ENCODE peak calls at places on chromosomes 13 and 19, in nine cellular contexts. One of them, this sample, is unnamed.

GRCh38 chr19:46493236-46494114 is 2.2 kb downstream of the PNMA8B start:
- DNase-seq in stomach: no peak
- DNase-seq in A549: no peak
- DNase-seq in sigmoid colon: peak; percentile 72
- DNase-seq in K562: peak; percentile 24
- DNase-seq in transverse colon: peak; percentile 21
- DNase-seq in upper lobe of left lung: no peak
- DNase-seq in tibial nerve: no peak
- DNase-seq in H1: peak; percentile 74
- DNase-seq in this sample: peak; percentile 73

GRCh38 chr19:47418595-47419036 is 711 bp downstream of the MEIS3 start:
- DNase-seq in stomach: no peak
- DNase-seq in A549: no peak
- DNase-seq in sigmoid colon: no peak
- DNase-seq in K562: no peak
- DNase-seq in transverse colon: no peak
- DNase-seq in upper lobe of left lung: no peak
- DNase-seq in tibial nerve: no peak
- DNase-seq in H1: peak; percentile 64
- DNase-seq in this sample: no peak

GRCh38 chr19:54011507-54012211 is 20.2 kb downstream of the CACNG6 start:
- DNase-seq in stomach: no peak
- DNase-seq in A549: no peak
- DNase-seq in sigmoid colon: no peak
- DNase-seq in K562: no peak
- DNase-seq in transverse colon: no peak
- DNase-seq in upper lobe of left lung: no peak
- DNase-seq in tibial nerve: no peak
- DNase-seq in H1: peak; percentile 64
- DNase-seq in this sample: no peak

GRCh38 chr19:58476498-58477015 is 405 bp downstream of the ZNF446 start:
- DNase-seq in stomach: no peak
- DNase-seq in A549: no peak
- DNase-seq in sigmoid colon: no peak
- DNase-seq in K562: peak; percentile 59
- DNase-seq in transverse colon: no peak
- DNase-seq in upper lobe of left lung: no peak
- DNase-seq in tibial nerve: no peak
- DNase-seq in H1: no peak
- DNase-seq in this sample: no peak

GRCh38 chr19:48250290-48251025 is 5.3 kb downstream of the CARD8 start:
- DNase-seq in stomach: no peak
- DNase-seq in A549: no peak
- DNase-seq in sigmoid colon: no peak
- DNase-seq in K562: no peak
- DNase-seq in transverse colon: no peak
- DNase-seq in upper lobe of left lung: no peak
- DNase-seq in tibial nerve: no peak
- DNase-seq in H1: no peak
- DNase-seq in this sample: no peak

GRCh38 chr19:7337380-7338194 is 11.2 kb upstream of the ARHGEF18 start:
- DNase-seq in stomach: no peak
- DNase-seq in A549: no peak
- DNase-seq in sigmoid colon: peak; percentile 64
- DNase-seq in K562: no peak
- DNase-seq in transverse colon: peak; percentile 73
- DNase-seq in upper lobe of left lung: peak; percentile 42
- DNase-seq in tibial nerve: peak; percentile 24
- DNase-seq in H1: no peak
- DNase-seq in this sample: no peak

GRCh38 chr13:85543144-85543543 is 256.1 kb downstream of the SLITRK6 start:
- DNase-seq in stomach: no peak
- DNase-seq in A549: no peak
- DNase-seq in sigmoid colon: no peak
- DNase-seq in K562: no peak
- DNase-seq in transverse colon: no peak
- DNase-seq in upper lobe of left lung: no peak
- DNase-seq in tibial nerve: no peak
- DNase-seq in H1: no peak
- DNase-seq in this sample: no peak

GRCh38 chr13:47117268-47117667 is 220.4 kb upstream of the HTR2A start:
- DNase-seq in stomach: no peak
- DNase-seq in A549: no peak
- DNase-seq in sigmoid colon: no peak
- DNase-seq in K562: peak; percentile 7
- DNase-seq in transverse colon: no peak
- DNase-seq in upper lobe of left lung: no peak
- DNase-seq in tibial nerve: no peak
- DNase-seq in H1: no peak
- DNase-seq in this sample: no peak

GRCh38 chr19:53461866-53462265 is 5.7 kb upstream of the ZNF813 start:
- DNase-seq in stomach: no peak
- DNase-seq in A549: no peak
- DNase-seq in sigmoid colon: no peak
- DNase-seq in K562: no peak
- DNase-seq in transverse colon: no peak
- DNase-seq in upper lobe of left lung: no peak
- DNase-seq in tibial nerve: no peak
- DNase-seq in H1: no peak
- DNase-seq in this sample: no peak

GRCh38 chr13:105219636-105220035 is 1315.8 kb downstream of the EFNB2 start:
- DNase-seq in stomach: no peak
- DNase-seq in A549: no peak
- DNase-seq in sigmoid colon: no peak
- DNase-seq in K562: no peak
- DNase-seq in transverse colon: no peak
- DNase-seq in upper lobe of left lung: no peak
- DNase-seq in tibial nerve: no peak
- DNase-seq in H1: no peak
- DNase-seq in this sample: no peak

DNA sequence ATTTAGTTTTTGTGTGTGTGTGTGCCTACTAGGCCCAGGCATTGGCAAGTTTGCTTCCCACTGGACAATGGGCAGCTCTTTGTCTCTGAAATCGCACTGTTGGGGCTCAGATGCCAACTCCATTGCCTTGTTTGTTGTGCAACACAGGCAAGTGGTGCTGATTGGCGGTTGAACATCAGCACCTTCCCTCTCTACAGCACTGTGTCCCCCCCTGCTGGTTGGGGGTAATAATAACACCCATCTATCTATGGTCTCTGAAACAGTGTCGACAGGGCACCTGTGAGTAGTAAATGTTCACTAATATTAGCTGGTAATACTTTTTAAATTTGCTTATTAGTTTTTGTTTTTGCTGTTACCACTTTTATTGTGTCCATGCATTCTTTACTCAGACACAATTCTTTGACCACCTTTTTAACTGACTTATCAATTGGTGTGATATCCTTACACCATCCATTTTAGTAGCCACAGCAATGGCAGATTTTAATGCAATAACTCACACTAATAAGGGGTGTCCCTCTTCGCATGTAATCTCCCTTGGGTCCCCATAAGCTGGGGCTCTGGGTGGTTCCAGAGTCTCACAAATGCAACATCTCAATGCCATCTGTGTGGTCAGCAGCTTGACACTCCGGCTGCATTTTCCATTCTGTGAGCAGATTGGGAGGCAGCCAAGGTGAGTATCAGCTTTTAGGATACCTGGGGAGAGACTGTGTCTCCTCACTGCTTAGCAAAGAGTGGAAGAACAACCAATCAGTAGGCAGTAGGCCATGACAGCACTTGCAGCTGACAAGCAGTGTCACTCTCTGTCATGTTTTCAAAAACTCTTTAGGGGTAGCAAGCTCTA is 47.7 kb upstream of the UQCRFS1 start:
- DNase-seq in stomach: no peak
- DNase-seq in A549: no peak
- DNase-seq in sigmoid colon: no peak
- DNase-seq in K562: peak; percentile 74
- DNase-seq in transverse colon: no peak
- DNase-seq in upper lobe of left lung: no peak
- DNase-seq in tibial nerve: no peak
- DNase-seq in H1: peak; percentile 74
- DNase-seq in this sample: no peak
- TF ChIP-seq CTCF in stomach: no peak
- TF ChIP-seq CTCF in A549: peak; percentile 38
- TF ChIP-seq CTCF in sigmoid colon: no peak
- TF ChIP-seq CTCF in K562: peak; percentile 65
- TF ChIP-seq CTCF in transverse colon: peak; percentile 28
- TF ChIP-seq CTCF in upper lobe of left lung: no peak
- TF ChIP-seq CTCF in tibial nerve: peak; percentile 7
- TF ChIP-seq CTCF in H1: peak; percentile 51
- TF ChIP-seq CTCF in this sample: no peak

GRCh38 chr19:33998739-33999345 is 173.5 kb upstream of the LSM14A start:
- DNase-seq in stomach: no peak
- DNase-seq in A549: peak; percentile 44
- DNase-seq in sigmoid colon: no peak
- DNase-seq in K562: no peak
- DNase-seq in transverse colon: no peak
- DNase-seq in upper lobe of left lung: no peak
- DNase-seq in tibial nerve: no peak
- DNase-seq in H1: no peak
- DNase-seq in this sample: no peak
- TF ChIP-seq EP300 in stomach: no peak
- TF ChIP-seq EP300 in A549: no peak
- TF ChIP-seq EP300 in sigmoid colon: no peak
- TF ChIP-seq EP300 in K562: no peak
- TF ChIP-seq EP300 in transverse colon: no peak
- TF ChIP-seq EP300 in upper lobe of left lung: no peak
- TF ChIP-seq EP300 in tibial nerve: no peak
- TF ChIP-seq EP300 in H1: no peak
- TF ChIP-seq EP300 in this sample: no peak

DNA sequence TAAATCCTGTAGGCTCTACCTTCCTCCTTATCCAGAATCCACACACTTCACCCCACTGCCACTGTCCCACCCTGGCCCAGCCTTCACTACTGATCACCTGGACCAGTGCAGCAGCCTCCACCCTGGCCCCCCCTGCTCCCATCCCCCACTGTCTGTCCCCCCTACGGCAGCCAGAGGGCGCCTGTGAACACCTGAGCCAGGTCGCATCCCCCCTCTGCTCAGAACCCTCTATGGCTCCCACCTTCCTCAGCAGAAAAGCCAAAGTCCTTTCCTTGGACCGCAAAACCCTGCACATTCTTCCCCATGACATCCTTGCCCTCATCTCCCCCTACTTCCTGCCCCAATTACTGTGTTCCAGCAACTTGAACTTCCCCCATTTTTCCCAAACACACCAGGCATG is 20.6 kb downstream of the ELAVL3 start:
- DNase-seq in stomach: no peak
- DNase-seq in A549: no peak
- DNase-seq in sigmoid colon: no peak
- DNase-seq in K562: peak; percentile 63
- DNase-seq in transverse colon: no peak
- DNase-seq in upper lobe of left lung: no peak
- DNase-seq in tibial nerve: no peak
- DNase-seq in H1: no peak
- DNase-seq in this sample: no peak
- TF ChIP-seq CTCF in stomach: no peak
- TF ChIP-seq CTCF in A549: no peak
- TF ChIP-seq CTCF in sigmoid colon: no peak
- TF ChIP-seq CTCF in K562: peak; percentile 63
- TF ChIP-seq CTCF in transverse colon: no peak
- TF ChIP-seq CTCF in upper lobe of left lung: no peak
- TF ChIP-seq CTCF in tibial nerve: no peak
- TF ChIP-seq CTCF in H1: peak; percentile 72
- TF ChIP-seq CTCF in this sample: no peak

DNA sequence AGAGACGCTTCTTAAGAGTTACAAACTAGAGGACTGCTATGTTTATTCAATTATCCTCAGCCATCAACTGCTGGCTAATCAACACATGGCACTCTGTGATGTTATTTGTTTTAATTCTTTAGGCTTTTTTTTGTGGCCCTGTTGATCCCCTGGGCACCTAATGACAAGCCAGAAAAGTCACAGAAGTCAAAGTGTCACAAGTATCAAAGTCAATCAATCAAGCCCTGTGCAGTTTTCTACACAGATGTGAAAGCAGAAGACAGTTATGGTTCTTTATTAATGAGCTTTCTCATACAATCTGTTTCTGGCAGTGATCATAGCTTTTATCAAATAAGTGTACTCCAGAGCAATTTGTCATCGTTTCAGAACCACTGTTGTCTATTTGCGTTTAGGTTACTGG is 34.3 kb downstream of the MYO16 start:
- DNase-seq in stomach: no peak
- DNase-seq in A549: no peak
- DNase-seq in sigmoid colon: no peak
- DNase-seq in K562: no peak
- DNase-seq in transverse colon: no peak
- DNase-seq in upper lobe of left lung: no peak
- DNase-seq in tibial nerve: no peak
- DNase-seq in H1: no peak
- DNase-seq in this sample: no peak
- TF ChIP-seq EP300 in stomach: no peak
- TF ChIP-seq EP300 in A549: no peak
- TF ChIP-seq EP300 in sigmoid colon: no peak
- TF ChIP-seq EP300 in K562: no peak
- TF ChIP-seq EP300 in transverse colon: no peak
- TF ChIP-seq EP300 in upper lobe of left lung: no peak
- TF ChIP-seq EP300 in tibial nerve: no peak
- TF ChIP-seq EP300 in H1: no peak
- TF ChIP-seq EP300 in this sample: no peak